ENCODE peak calls at places on chromosome 19, in six cellular contexts. Y is mesenchymal stem cell, D is neuronal stem cell, N is NCI-H2081, X is activated T-cell treated with anti-CD3 and anti-CD28 coated beads for 48 hours, T is endothelial cell. A is an unnamed sample.

GRCh38 chr19:39024875-39025641 is 7.3 kb downstream of the FBXO27 start:
- DNase-seq in Y (no peak), D (no peak), N (no peak), X (no peak), T (no peak), A (no peak)

GRCh38 chr19:49340069-49340864 is 5.1 kb downstream of the CD37 start:
- DNase-seq in Y (no peak), D (no peak), N (no peak), X (no peak), T (no peak), A (peak)

GRCh38 chr19:46907880-46908279 is 47.1 kb downstream of the ARHGAP35 start:
- DNase-seq in Y (no peak), D (no peak), N (no peak), X (no peak), T (no peak), A (no peak)

GRCh38 chr19:18904334-18905057 is 8.5 kb upstream of the CERS1 start:
- DNase-seq in Y (no peak), D (no peak), N (no peak), X (no peak), T (no peak), A (no peak)

GRCh38 chr19:14482112-14482941 is 7.2 kb upstream of the PTGER1 start:
- DNase-seq in Y (no peak), D (no peak), N (no peak), X (no peak), T (no peak), A (no peak)

GRCh38 chr19:33408116-33408515 is 34.6 kb downstream of the CEBPG start:
- DNase-seq in Y (no peak), D (no peak), N (no peak), X (no peak), T (no peak), A (no peak)

GRCh38 chr19:36849701-36850645 is 703 bp upstream of the ZNF345 start:
- DNase-seq in Y (peak), D (peak), N (peak), X (peak), T (peak), A (peak)

GRCh38 chr19:30690935-30691505 is 318.8 kb downstream of the ZNF536 start:
- DNase-seq in Y (no peak), D (no peak), N (no peak), X (no peak), T (no peak), A (no peak)

A was measured in ecto neural progenitor cell.